ENCODE peak calls at places on chromosomes 7 and 10, in seven cellular contexts. C, K, M, T, J, A and R are unnamed samples.
A peak's percentile ranks its signal among the peaks of the same experiment; 100 is the strongest.

GRCh38 chr10:57973451-57973850 is 294.2 kb downstream of the IPMK start:
- DNase-seq in C (no peak), K (peak; percentile 45), M (no peak), T (no peak), J (no peak), A (no peak), R (no peak)

GRCh38 chr7:33854178-33854577 is 51.2 kb upstream of the BMPER start:
- DNase-seq in C (no peak), K (peak; percentile 92), M (no peak), T (no peak), J (no peak), A (no peak), R (no peak)

GRCh38 chr7:2918406-2918805 is 74.3 kb upstream of the GNA12 start:
- DNase-seq in C (no peak), K (no peak), M (no peak), T (no peak), J (no peak), A (no peak), R (no peak)

GRCh38 chr7:36264123-36264916 is 111.3 kb downstream of the EEPD1 start:
- DNase-seq in C (no peak), K (no peak), M (no peak), T (no peak), J (no peak), A (no peak), R (no peak)

GRCh38 chr7:129950191-129950940 is 2.4 kb downstream of the UBE2H start:
- DNase-seq in C (no peak), K (no peak), M (peak; percentile 49), T (no peak), J (no peak), A (peak; percentile 73), R (peak; percentile 73)

GRCh38 chr10:93180402-93181040 is 106.8 kb downstream of the CYP26A1 start:
- DNase-seq in C (peak; percentile 43), K (peak; percentile 22), M (no peak), T (no peak), J (no peak), A (no peak), R (no peak)

GRCh38 chr7:138000081-138000701 is 1.7 kb downstream of the CREB3L2 start:
- DNase-seq in C (peak; percentile 77), K (peak; percentile 97), M (peak; percentile 79), T (peak; percentile 39), J (no peak), A (no peak), R (peak; percentile 79)

GRCh38 chr7:116316838-116317612 is 106.7 kb downstream of the TES start:
- DNase-seq in C (peak; percentile 25), K (peak; percentile 100), M (peak; percentile 74), T (peak; percentile 71), J (no peak), A (peak; percentile 29), R (peak; percentile 54)

GRCh38 chr10:6120691-6121090 is 31.9 kb downstream of the RBM17 start:
- DNase-seq in C (no peak), K (no peak), M (peak; percentile 71), T (no peak), J (no peak), A (no peak), R (no peak)

GRCh38 chr7:2124604-2125345 is 108.0 kb downstream of the MAD1L1 start:
- DNase-seq in C (no peak), K (no peak), M (no peak), T (no peak), J (no peak), A (no peak), R (no peak)

GRCh38 chr10:122505885-122506284 is 44.5 kb downstream of the HTRA1 start:
- DNase-seq in C (no peak), K (no peak), M (no peak), T (no peak), J (no peak), A (no peak), R (no peak)

GRCh38 chr7:106611911-106612310 is 49.0 kb downstream of the CCDC71L start:
- DNase-seq in C (no peak), K (no peak), M (no peak), T (no peak), J (no peak), A (no peak), R (no peak)

GRCh38 chr10:35552622-35553342 is 52.4 kb upstream of the GJD4 start:
- DNase-seq in C (no peak), K (peak; percentile 57), M (no peak), T (no peak), J (no peak), A (no peak), R (no peak)

GRCh38 chr10:113126506-113127192 is 176.6 kb downstream of the TCF7L2 start:
- DNase-seq in C (peak; percentile 72), K (peak; percentile 46), M (peak; percentile 61), T (peak; percentile 57), J (peak; percentile 71), A (peak; percentile 38), R (peak; percentile 96)

GRCh38 chr7:129122751-129123516 is 21.6 kb upstream of the TSPAN33 start:
- DNase-seq in C (no peak), K (peak; percentile 14), M (no peak), T (no peak), J (no peak), A (peak; percentile 84), R (no peak)

GRCh38 chr10:97325754-97326153 is 6.7 kb downstream of the FRAT1 start:
- DNase-seq in C (no peak), K (no peak), M (no peak), T (no peak), J (no peak), A (no peak), R (no peak)

GRCh38 chr10:103668351-103669242 is 175.1 kb downstream of the NEURL1 start:
- DNase-seq in C (peak; percentile 64), K (no peak), M (peak; percentile 79), T (peak; percentile 77), J (no peak), A (no peak), R (peak; percentile 45)

GRCh38 chr10:93874309-93875031 is 19.3 kb upstream of the SLC35G1 start:
- DNase-seq in C (no peak), K (no peak), M (no peak), T (no peak), J (no peak), A (no peak), R (no peak)

GRCh38 chr7:96976106-96976505 is 29.2 kb upstream of the DLX6 start:
- DNase-seq in C (no peak), K (no peak), M (no peak), T (no peak), J (no peak), A (no peak), R (no peak)

GRCh38 chr10:31697271-31698168 is 231.1 kb downstream of the ARHGAP12 start:
- DNase-seq in C (peak; percentile 22), K (peak; percentile 77), M (peak; percentile 89), T (peak; percentile 68), J (no peak), A (no peak), R (no peak)

GRCh38 chr10:119651514-119652327 is 541 bp downstream of the BAG3 start:
- DNase-seq in C (no peak), K (no peak), M (no peak), T (no peak), J (peak; percentile 52), A (peak; percentile 57), R (peak; percentile 66)

GRCh38 chr7:35985126-35985754 is 167.8 kb upstream of the EEPD1 start:
- DNase-seq in C (peak; percentile 71), K (peak; percentile 30), M (peak; percentile 76), T (peak; percentile 79), J (peak; percentile 82), A (peak; percentile 80), R (peak; percentile 89)

GRCh38 chr10:71697938-71698709 is 21.5 kb downstream of the C10orf105 start:
- DNase-seq in C (no peak), K (no peak), M (no peak), T (no peak), J (no peak), A (peak; percentile 72), R (no peak)

GRCh38 chr10:18472977-18473376 is 178.4 kb downstream of the NSUN6 start:
- DNase-seq in C (no peak), K (no peak), M (no peak), T (no peak), J (no peak), A (no peak), R (no peak)

GRCh38 chr10:68095176-68095575 is 14.1 kb upstream of the MYPN start:
- DNase-seq in C (no peak), K (peak; percentile 85), M (no peak), T (no peak), J (no peak), A (no peak), R (no peak)

GRCh38 chr10:82378146-82378545 is 503.2 kb downstream of the NRG3 start:
- DNase-seq in C (no peak), K (peak; percentile 31), M (peak; percentile 24), T (peak; percentile 56), J (no peak), A (no peak), R (no peak)

GRCh38 chr10:90968448-90969086 is 47.7 kb upstream of the ANKRD1 start:
- DNase-seq in C (no peak), K (peak; percentile 97), M (no peak), T (no peak), J (no peak), A (no peak), R (no peak)

GRCh38 chr7:139231513-139232376 is 708 bp downstream of the UBN2 start:
- DNase-seq in C (peak; percentile 31), K (no peak), M (peak; percentile 19), T (peak; percentile 37), J (peak; percentile 53), A (peak; percentile 66), R (peak; percentile 57)

GRCh38 chr7:144830024-144830785 is 5.6 kb downstream of the TPK1 start:
- DNase-seq in C (no peak), K (no peak), M (no peak), T (no peak), J (no peak), A (no peak), R (no peak)

GRCh38 chr10:24721254-24722106 is 2.2 kb downstream of the ARHGAP21 start:
- DNase-seq in C (peak; percentile 59), K (no peak), M (no peak), T (peak; percentile 38), J (peak; percentile 48), A (no peak), R (peak; percentile 54)

GRCh38 chr10:52319926-52320325 is 5.8 kb downstream of the DKK1 start:
- DNase-seq in C (no peak), K (peak; percentile 70), M (no peak), T (no peak), J (no peak), A (no peak), R (no peak)

GRCh38 chr10:43264987-43265798 is 1.7 kb downstream of the RASGEF1A start:
- DNase-seq in C (no peak), K (no peak), M (no peak), T (no peak), J (no peak), A (peak; percentile 44), R (no peak)

GRCh38 chr7:116706668-116707126 is 34.7 kb downstream of the MET start:
- DNase-seq in C (no peak), K (peak; percentile 63), M (no peak), T (no peak), J (no peak), A (no peak), R (no peak)

GRCh38 chr10:61406282-61406681 is 46.9 kb downstream of the TMEM26 start:
- DNase-seq in C (no peak), K (no peak), M (no peak), T (no peak), J (no peak), A (no peak), R (no peak)

GRCh38 chr7:129898502-129899160 is 54.1 kb downstream of the UBE2H start:
- DNase-seq in C (no peak), K (no peak), M (no peak), T (no peak), J (no peak), A (no peak), R (no peak)

GRCh38 chr7:156051884-156052283 is 239.6 kb upstream of the SHH start:
- DNase-seq in C (no peak), K (no peak), M (no peak), T (no peak), J (no peak), A (no peak), R (no peak)

GRCh38 chr10:75655791-75656451 is 224.5 kb downstream of the LRMDA start:
- DNase-seq in C (no peak), K (peak; percentile 86), M (peak; percentile 44), T (no peak), J (no peak), A (no peak), R (no peak)

GRCh38 chr7:93890464-93891068 is at the start of gene TFPI2:
- DNase-seq in C (peak; percentile 77), K (peak; percentile 82), M (peak; percentile 44), T (no peak), J (peak; percentile 64), A (peak; percentile 31), R (peak; percentile 63)